ENCODE peak calls at places on chromosomes 16 and 17, in seven cellular contexts. One of them, this sample, is unnamed.

GRCh38 chr16:48526058-48526957 is 83.7 kb downstream of the N4BP1 start:
- DNase-seq in PC-3: peak
- DNase-seq in ascending aorta: no peak
- DNase-seq in cardiac muscle cell: no peak
- DNase-seq in stomach: peak
- DNase-seq in A673: no peak
- DNase-seq in IMR-90: no peak
- DNase-seq in this sample: no peak

GRCh38 chr16:67995423-67995822 is 3.9 kb downstream of the DPEP2 start:
- DNase-seq in PC-3: no peak
- DNase-seq in ascending aorta: no peak
- DNase-seq in cardiac muscle cell: no peak
- DNase-seq in stomach: no peak
- DNase-seq in A673: no peak
- DNase-seq in IMR-90: no peak
- DNase-seq in this sample: no peak

GRCh38 chr16:54098247-54098646 is 188.3 kb downstream of the IRX3 start:
- DNase-seq in PC-3: no peak
- DNase-seq in ascending aorta: no peak
- DNase-seq in cardiac muscle cell: no peak
- DNase-seq in stomach: no peak
- DNase-seq in A673: no peak
- DNase-seq in IMR-90: no peak
- DNase-seq in this sample: no peak

GRCh38 chr17:43935926-43936261 is 6.4 kb downstream of the PPY start:
- DNase-seq in PC-3: no peak
- DNase-seq in ascending aorta: no peak
- DNase-seq in cardiac muscle cell: no peak
- DNase-seq in stomach: no peak
- DNase-seq in A673: no peak
- DNase-seq in IMR-90: no peak
- DNase-seq in this sample: no peak

GRCh38 chr17:9009737-9010136 is 11.6 kb upstream of the NTN1 start:
- DNase-seq in PC-3: no peak
- DNase-seq in ascending aorta: no peak
- DNase-seq in cardiac muscle cell: no peak
- DNase-seq in stomach: no peak
- DNase-seq in A673: no peak
- DNase-seq in IMR-90: no peak
- DNase-seq in this sample: no peak

GRCh38 chr17:81570896-81571453 is 18.8 kb upstream of the FAAP100 start:
- DNase-seq in PC-3: no peak
- DNase-seq in ascending aorta: no peak
- DNase-seq in cardiac muscle cell: no peak
- DNase-seq in stomach: no peak
- DNase-seq in A673: no peak
- DNase-seq in IMR-90: no peak
- DNase-seq in this sample: no peak

GRCh38 chr17:38981640-38982039 is 14.4 kb upstream of the FBXO47 start:
- DNase-seq in PC-3: no peak
- DNase-seq in ascending aorta: no peak
- DNase-seq in cardiac muscle cell: no peak
- DNase-seq in stomach: no peak
- DNase-seq in A673: no peak
- DNase-seq in IMR-90: peak
- DNase-seq in this sample: no peak

GRCh38 chr17:1000597-1001490 is 3.9 kb downstream of the TIMM22 start:
- DNase-seq in PC-3: no peak
- DNase-seq in ascending aorta: no peak
- DNase-seq in cardiac muscle cell: peak
- DNase-seq in stomach: peak
- DNase-seq in A673: no peak
- DNase-seq in IMR-90: peak
- DNase-seq in this sample: no peak

GRCh38 chr17:19644493-19645210 is 3.9 kb upstream of the ALDH3A2 start:
- DNase-seq in PC-3: peak
- DNase-seq in ascending aorta: no peak
- DNase-seq in cardiac muscle cell: no peak
- DNase-seq in stomach: no peak
- DNase-seq in A673: no peak
- DNase-seq in IMR-90: no peak
- DNase-seq in this sample: no peak

GRCh38 chr16:81181013-81181720 is 57.3 kb upstream of the BCO1 start:
- DNase-seq in PC-3: peak
- DNase-seq in ascending aorta: peak
- DNase-seq in cardiac muscle cell: peak
- DNase-seq in stomach: peak
- DNase-seq in A673: peak
- DNase-seq in IMR-90: peak
- DNase-seq in this sample: peak

GRCh38 chr17:62965149-62965648 is 836 bp upstream of the TANC2 start:
- DNase-seq in PC-3: no peak
- DNase-seq in ascending aorta: no peak
- DNase-seq in cardiac muscle cell: peak
- DNase-seq in stomach: no peak
- DNase-seq in A673: no peak
- DNase-seq in IMR-90: peak
- DNase-seq in this sample: no peak

GRCh38 chr17:6496636-6497441 is 52.6 kb downstream of the PIMREG start:
- DNase-seq in PC-3: no peak
- DNase-seq in ascending aorta: no peak
- DNase-seq in cardiac muscle cell: peak
- DNase-seq in stomach: no peak
- DNase-seq in A673: peak
- DNase-seq in IMR-90: no peak
- DNase-seq in this sample: no peak

GRCh38 chr17:15954222-15954621 is 9.3 kb downstream of the ADORA2B start:
- DNase-seq in PC-3: peak
- DNase-seq in ascending aorta: no peak
- DNase-seq in cardiac muscle cell: no peak
- DNase-seq in stomach: no peak
- DNase-seq in A673: peak
- DNase-seq in IMR-90: peak
- DNase-seq in this sample: peak

GRCh38 chr17:48541574-48542113 is 3.3 kb downstream of the HOXB2 start:
- DNase-seq in PC-3: no peak
- DNase-seq in ascending aorta: no peak
- DNase-seq in cardiac muscle cell: peak
- DNase-seq in stomach: no peak
- DNase-seq in A673: peak
- DNase-seq in IMR-90: peak
- DNase-seq in this sample: no peak

GRCh38 chr16:4317471-4318170 is 1.8 kb downstream of the GLIS2 start:
- DNase-seq in PC-3: peak
- DNase-seq in ascending aorta: no peak
- DNase-seq in cardiac muscle cell: no peak
- DNase-seq in stomach: no peak
- DNase-seq in A673: no peak
- DNase-seq in IMR-90: no peak
- DNase-seq in this sample: no peak

GRCh38 chr17:18246880-18247612 is 11.5 kb downstream of the FLII start:
- DNase-seq in PC-3: peak
- DNase-seq in ascending aorta: no peak
- DNase-seq in cardiac muscle cell: peak
- DNase-seq in stomach: peak
- DNase-seq in A673: peak
- DNase-seq in IMR-90: peak
- DNase-seq in this sample: no peak

GRCh38 chr16:66511615-66512500 is 38.1 kb downstream of the TK2 start:
- DNase-seq in PC-3: peak
- DNase-seq in ascending aorta: no peak
- DNase-seq in cardiac muscle cell: no peak
- DNase-seq in stomach: peak
- DNase-seq in A673: no peak
- DNase-seq in IMR-90: peak
- DNase-seq in this sample: no peak

GRCh38 chr16:81739503-81739902 is 39.6 kb upstream of the PLCG2 start:
- DNase-seq in PC-3: no peak
- DNase-seq in ascending aorta: no peak
- DNase-seq in cardiac muscle cell: no peak
- DNase-seq in stomach: no peak
- DNase-seq in A673: no peak
- DNase-seq in IMR-90: no peak
- DNase-seq in this sample: no peak

GRCh38 chr16:11211977-11212818 is 43.8 kb downstream of the SOCS1 start:
- DNase-seq in PC-3: no peak
- DNase-seq in ascending aorta: no peak
- DNase-seq in cardiac muscle cell: no peak
- DNase-seq in stomach: no peak
- DNase-seq in A673: no peak
- DNase-seq in IMR-90: no peak
- DNase-seq in this sample: no peak

GRCh38 chr16:30092373-30093010 is 768 bp upstream of the TBX6 start:
- DNase-seq in PC-3: peak
- DNase-seq in ascending aorta: peak
- DNase-seq in cardiac muscle cell: peak
- DNase-seq in stomach: peak
- DNase-seq in A673: peak
- DNase-seq in IMR-90: peak
- DNase-seq in this sample: no peak

GRCh38 chr17:55722742-55723487 is at the start of gene TMEM100:
- DNase-seq in PC-3: no peak
- DNase-seq in ascending aorta: no peak
- DNase-seq in cardiac muscle cell: no peak
- DNase-seq in stomach: no peak
- DNase-seq in A673: peak
- DNase-seq in IMR-90: peak
- DNase-seq in this sample: no peak
- H3K4me3 ChIP-seq in PC-3: no peak
- H3K4me3 ChIP-seq in ascending aorta: peak
- H3K4me3 ChIP-seq in cardiac muscle cell: no peak
- H3K4me3 ChIP-seq in stomach: peak
- H3K4me3 ChIP-seq in A673: peak
- H3K4me3 ChIP-seq in IMR-90: peak
- H3K4me3 ChIP-seq in this sample: peak

GRCh38 chr16:26911436-26911835 is 155.3 kb upstream of the C16orf82 start:
- DNase-seq in PC-3: no peak
- DNase-seq in ascending aorta: no peak
- DNase-seq in cardiac muscle cell: no peak
- DNase-seq in stomach: no peak
- DNase-seq in A673: no peak
- DNase-seq in IMR-90: no peak
- DNase-seq in this sample: no peak
- TF ChIP-seq CTCF in PC-3: no peak
- TF ChIP-seq CTCF in ascending aorta: no peak
- TF ChIP-seq CTCF in cardiac muscle cell: no peak
- TF ChIP-seq CTCF in stomach: no peak
- TF ChIP-seq CTCF in A673: no peak
- TF ChIP-seq CTCF in IMR-90: no peak
- TF ChIP-seq CTCF in this sample: no peak

GRCh38 chr17:75325827-75326586 is 36.8 kb upstream of the SLC25A19 start:
- DNase-seq in PC-3: no peak
- DNase-seq in ascending aorta: no peak
- DNase-seq in cardiac muscle cell: no peak
- DNase-seq in stomach: no peak
- DNase-seq in A673: no peak
- DNase-seq in IMR-90: peak
- DNase-seq in this sample: no peak

GRCh38 chr17:75326587-75326955 is 37.3 kb upstream of the SLC25A19 start:
- DNase-seq in PC-3: no peak
- DNase-seq in ascending aorta: no peak
- DNase-seq in cardiac muscle cell: no peak
- DNase-seq in stomach: no peak
- DNase-seq in A673: no peak
- DNase-seq in IMR-90: no peak
- DNase-seq in this sample: no peak

GRCh38 chr17:75331671-75332070 is 42.4 kb upstream of the SLC25A19 start:
- DNase-seq in PC-3: no peak
- DNase-seq in ascending aorta: no peak
- DNase-seq in cardiac muscle cell: no peak
- DNase-seq in stomach: no peak
- DNase-seq in A673: no peak
- DNase-seq in IMR-90: no peak
- DNase-seq in this sample: no peak

GRCh38 chr17:75325348-75325747 is 36.1 kb upstream of the SLC25A19 start:
- DNase-seq in PC-3: no peak
- DNase-seq in ascending aorta: no peak
- DNase-seq in cardiac muscle cell: no peak
- DNase-seq in stomach: no peak
- DNase-seq in A673: no peak
- DNase-seq in IMR-90: no peak
- DNase-seq in this sample: no peak

GRCh38 chr17:75327757-75328156 is 38.5 kb upstream of the SLC25A19 start:
- DNase-seq in PC-3: no peak
- DNase-seq in ascending aorta: no peak
- DNase-seq in cardiac muscle cell: no peak
- DNase-seq in stomach: no peak
- DNase-seq in A673: no peak
- DNase-seq in IMR-90: no peak
- DNase-seq in this sample: no peak
- H3K4me3 ChIP-seq in PC-3: no peak
- H3K4me3 ChIP-seq in ascending aorta: no peak
- H3K4me3 ChIP-seq in cardiac muscle cell: no peak
- H3K4me3 ChIP-seq in stomach: no peak
- H3K4me3 ChIP-seq in A673: no peak
- H3K4me3 ChIP-seq in IMR-90: no peak
- H3K4me3 ChIP-seq in this sample: no peak

GRCh38 chr17:68541816-68542215 is 29.6 kb downstream of the PRKAR1A start:
- DNase-seq in PC-3: no peak
- DNase-seq in ascending aorta: no peak
- DNase-seq in cardiac muscle cell: no peak
- DNase-seq in stomach: no peak
- DNase-seq in A673: no peak
- DNase-seq in IMR-90: no peak
- DNase-seq in this sample: no peak

GRCh38 chr17:68535903-68536302 is 23.7 kb downstream of the PRKAR1A start:
- DNase-seq in PC-3: no peak
- DNase-seq in ascending aorta: no peak
- DNase-seq in cardiac muscle cell: no peak
- DNase-seq in stomach: no peak
- DNase-seq in A673: no peak
- DNase-seq in IMR-90: no peak
- DNase-seq in this sample: no peak

GRCh38 chr17:68540981-68541380 is 28.8 kb downstream of the PRKAR1A start:
- DNase-seq in PC-3: no peak
- DNase-seq in ascending aorta: no peak
- DNase-seq in cardiac muscle cell: no peak
- DNase-seq in stomach: no peak
- DNase-seq in A673: no peak
- DNase-seq in IMR-90: no peak
- DNase-seq in this sample: no peak

GRCh38 chr17:68542698-68543463 is 30.7 kb downstream of the PRKAR1A start:
- DNase-seq in PC-3: peak
- DNase-seq in ascending aorta: no peak
- DNase-seq in cardiac muscle cell: no peak
- DNase-seq in stomach: no peak
- DNase-seq in A673: no peak
- DNase-seq in IMR-90: no peak
- DNase-seq in this sample: no peak

GRCh38 chr17:68539536-68540469 is 27.6 kb downstream of the PRKAR1A start:
- DNase-seq in PC-3: peak
- DNase-seq in ascending aorta: no peak
- DNase-seq in cardiac muscle cell: peak
- DNase-seq in stomach: peak
- DNase-seq in A673: no peak
- DNase-seq in IMR-90: no peak
- DNase-seq in this sample: peak
- TF ChIP-seq CTCF in PC-3: peak
- TF ChIP-seq CTCF in ascending aorta: no peak
- TF ChIP-seq CTCF in cardiac muscle cell: peak
- TF ChIP-seq CTCF in stomach: no peak
- TF ChIP-seq CTCF in A673: peak
- TF ChIP-seq CTCF in IMR-90: no peak
- TF ChIP-seq CTCF in this sample: peak